ENCODE peak calls at places on chromosomes 11 and 22, in seven cellular contexts. One of them, this sample, is unnamed.

GRCh38 chr22:24683671-24684070 is 80.7 kb downstream of the GGT1 start:
- DNase-seq in A549: no peak
- DNase-seq in pancreas: no peak
- DNase-seq in HFF-Myc: no peak
- DNase-seq in HepG2: no peak
- DNase-seq in colonic mucosa: no peak
- DNase-seq in SK-N-SH: no peak
- DNase-seq in this sample: no peak

GRCh38 chr22:19810381-19811141 is 44.1 kb downstream of the GNB1L start:
- DNase-seq in SK-N-SH: peak; percentile 57
- DNase-seq in A549: no peak
- DNase-seq in HFF-Myc: peak; percentile 37
- DNase-seq in pancreas: peak; percentile 1
- DNase-seq in HepG2: no peak
- DNase-seq in colonic mucosa: no peak
- DNase-seq in this sample: no peak

GRCh38 chr11:112961751-112962747 is 829 bp downstream of the NCAM1 start:
- DNase-seq in colonic mucosa: peak; percentile 26
- DNase-seq in HepG2: no peak
- DNase-seq in A549: no peak
- DNase-seq in pancreas: no peak
- DNase-seq in HFF-Myc: no peak
- DNase-seq in SK-N-SH: peak; percentile 73
- DNase-seq in this sample: no peak

GRCh38 chr11:118699508-118700220 is 20.2 kb upstream of the TREH start:
- DNase-seq in HepG2: peak; percentile 18
- DNase-seq in pancreas: no peak
- DNase-seq in A549: no peak
- DNase-seq in HFF-Myc: no peak
- DNase-seq in colonic mucosa: no peak
- DNase-seq in SK-N-SH: no peak
- DNase-seq in this sample: no peak

GRCh38 chr11:100929377-100929776 is 200.2 kb downstream of the PGR start:
- DNase-seq in pancreas: no peak
- DNase-seq in HepG2: no peak
- DNase-seq in SK-N-SH: no peak
- DNase-seq in colonic mucosa: no peak
- DNase-seq in HFF-Myc: no peak
- DNase-seq in A549: no peak
- DNase-seq in this sample: no peak

GRCh38 chr11:131754671-131755070 is 384.3 kb downstream of the NTM start:
- DNase-seq in colonic mucosa: no peak
- DNase-seq in HepG2: no peak
- DNase-seq in A549: no peak
- DNase-seq in pancreas: no peak
- DNase-seq in HFF-Myc: no peak
- DNase-seq in SK-N-SH: no peak
- DNase-seq in this sample: no peak

GRCh38 chr22:31846161-31847115 is 92.6 kb downstream of the DEPDC5 start:
- DNase-seq in HepG2: no peak
- DNase-seq in SK-N-SH: peak; percentile 25
- DNase-seq in pancreas: no peak
- DNase-seq in HFF-Myc: no peak
- DNase-seq in colonic mucosa: no peak
- DNase-seq in A549: peak; percentile 20
- DNase-seq in this sample: peak; percentile 22

GRCh38 chr22:38953091-38953490 is 4.3 kb upstream of the APOBEC3A start:
- DNase-seq in HFF-Myc: no peak
- DNase-seq in colonic mucosa: no peak
- DNase-seq in pancreas: no peak
- DNase-seq in A549: no peak
- DNase-seq in SK-N-SH: no peak
- DNase-seq in HepG2: no peak
- DNase-seq in this sample: no peak

GRCh38 chr11:101327908-101328307 is 198.3 kb upstream of the PGR start:
- DNase-seq in SK-N-SH: no peak
- DNase-seq in A549: no peak
- DNase-seq in HFF-Myc: no peak
- DNase-seq in HepG2: no peak
- DNase-seq in colonic mucosa: no peak
- DNase-seq in pancreas: no peak
- DNase-seq in this sample: no peak

GRCh38 chr11:64259533-64260067 is 8.3 kb downstream of the PLCB3 start:
- DNase-seq in HepG2: no peak
- DNase-seq in HFF-Myc: no peak
- DNase-seq in pancreas: no peak
- DNase-seq in SK-N-SH: no peak
- DNase-seq in A549: no peak
- DNase-seq in colonic mucosa: no peak
- DNase-seq in this sample: no peak

GRCh38 chr11:78140392-78141077 is 1.1 kb upstream of the ALG8 start:
- DNase-seq in colonic mucosa: no peak
- DNase-seq in HepG2: no peak
- DNase-seq in A549: no peak
- DNase-seq in HFF-Myc: no peak
- DNase-seq in SK-N-SH: no peak
- DNase-seq in pancreas: no peak
- DNase-seq in this sample: no peak

GRCh38 chr22:22974795-22975580 is 87.4 kb downstream of the IGLL5 start:
- DNase-seq in HepG2: no peak
- DNase-seq in pancreas: no peak
- DNase-seq in colonic mucosa: no peak
- DNase-seq in SK-N-SH: no peak
- DNase-seq in HFF-Myc: no peak
- DNase-seq in A549: no peak
- DNase-seq in this sample: no peak

GRCh38 chr11:17793642-17794170 is 59.1 kb downstream of the KCNC1 start:
- DNase-seq in A549: no peak
- DNase-seq in HFF-Myc: no peak
- DNase-seq in SK-N-SH: no peak
- DNase-seq in HepG2: no peak
- DNase-seq in pancreas: no peak
- DNase-seq in colonic mucosa: no peak
- DNase-seq in this sample: no peak

DNA sequence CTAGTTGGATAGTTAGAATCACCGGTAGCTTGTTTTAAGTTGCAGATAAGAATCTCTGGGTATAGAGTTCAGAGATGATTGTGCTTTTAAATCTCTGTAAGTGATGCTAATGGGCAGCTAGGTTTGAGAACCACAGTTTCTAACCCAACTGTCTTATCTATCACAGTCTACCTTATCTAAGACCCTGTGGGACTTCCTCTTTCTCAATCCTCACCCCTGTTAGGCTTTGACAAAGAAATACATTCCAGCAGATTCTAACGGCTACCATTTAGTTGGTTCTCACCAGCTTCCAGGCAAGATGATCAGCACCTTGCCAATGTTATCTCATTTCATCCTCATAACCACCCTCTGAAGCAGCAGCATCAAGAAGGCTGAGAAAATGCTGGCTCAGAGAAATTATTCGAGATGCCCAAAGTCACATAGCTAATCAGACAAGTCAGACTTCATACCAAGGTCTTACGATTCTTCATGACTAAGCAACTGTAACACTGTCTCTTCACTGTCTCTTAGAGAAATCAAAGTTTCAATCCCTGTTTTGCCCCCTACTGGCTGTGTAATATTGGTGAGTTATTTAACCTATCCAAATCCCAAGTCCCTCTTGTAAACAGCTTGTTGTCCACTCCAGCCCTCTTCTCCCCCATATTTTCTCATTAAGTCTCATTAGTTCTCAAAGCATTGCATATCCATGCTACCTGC is 192.4 kb upstream of the API5 start:
- DNase-seq in pancreas: no peak
- DNase-seq in colonic mucosa: no peak
- DNase-seq in A549: peak; percentile 7
- DNase-seq in HFF-Myc: no peak
- DNase-seq in SK-N-SH: no peak
- DNase-seq in HepG2: no peak
- DNase-seq in this sample: no peak
- TF ChIP-seq CTCF in pancreas: no peak
- TF ChIP-seq CTCF in colonic mucosa: no peak
- TF ChIP-seq CTCF in A549: no peak
- TF ChIP-seq CTCF in HFF-Myc: no peak
- TF ChIP-seq CTCF in SK-N-SH: no peak
- TF ChIP-seq CTCF in HepG2: no peak
- TF ChIP-seq CTCF in this sample: peak; percentile 26

DNA sequence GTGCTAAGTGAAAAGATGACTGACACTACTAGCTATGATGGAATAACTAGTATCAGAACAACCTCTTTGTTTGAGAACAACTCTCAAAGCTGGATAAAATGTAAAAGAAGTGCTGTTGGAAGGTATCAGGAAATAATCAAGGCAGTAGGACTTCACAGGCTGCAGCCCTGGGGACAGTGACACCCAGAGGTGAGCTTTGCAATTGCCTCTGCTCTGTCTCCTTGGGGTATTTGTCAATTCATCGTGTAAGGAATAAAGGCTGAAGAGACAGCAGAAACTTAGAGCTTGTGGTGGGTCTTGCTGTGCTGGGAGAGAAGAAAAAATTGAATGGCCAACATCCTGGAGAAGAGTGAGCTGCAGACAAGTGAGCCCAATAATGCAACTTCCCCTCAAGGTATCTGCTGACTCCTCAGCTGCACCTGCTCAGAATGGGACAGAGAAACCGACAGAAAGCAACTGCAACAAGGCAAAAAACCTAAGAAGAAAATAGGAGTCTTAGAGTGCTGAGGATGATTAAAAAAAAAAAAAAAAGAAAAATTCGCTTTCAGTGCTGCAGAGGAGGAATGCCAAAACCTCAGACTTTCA is 141.1 kb downstream of the RCN1 start:
- DNase-seq in pancreas: no peak
- DNase-seq in colonic mucosa: no peak
- DNase-seq in HepG2: peak; percentile 13
- DNase-seq in SK-N-SH: peak; percentile 33
- DNase-seq in A549: peak; percentile 53
- DNase-seq in HFF-Myc: peak; percentile 0
- DNase-seq in this sample: peak; percentile 52
- TF ChIP-seq CTCF in pancreas: no peak
- TF ChIP-seq CTCF in colonic mucosa: peak; percentile 31
- TF ChIP-seq CTCF in HepG2: peak; percentile 52
- TF ChIP-seq CTCF in SK-N-SH: peak; percentile 69
- TF ChIP-seq CTCF in A549: peak; percentile 54
- TF ChIP-seq CTCF in HFF-Myc: peak; percentile 69
- TF ChIP-seq CTCF in this sample: peak; percentile 78

DNA sequence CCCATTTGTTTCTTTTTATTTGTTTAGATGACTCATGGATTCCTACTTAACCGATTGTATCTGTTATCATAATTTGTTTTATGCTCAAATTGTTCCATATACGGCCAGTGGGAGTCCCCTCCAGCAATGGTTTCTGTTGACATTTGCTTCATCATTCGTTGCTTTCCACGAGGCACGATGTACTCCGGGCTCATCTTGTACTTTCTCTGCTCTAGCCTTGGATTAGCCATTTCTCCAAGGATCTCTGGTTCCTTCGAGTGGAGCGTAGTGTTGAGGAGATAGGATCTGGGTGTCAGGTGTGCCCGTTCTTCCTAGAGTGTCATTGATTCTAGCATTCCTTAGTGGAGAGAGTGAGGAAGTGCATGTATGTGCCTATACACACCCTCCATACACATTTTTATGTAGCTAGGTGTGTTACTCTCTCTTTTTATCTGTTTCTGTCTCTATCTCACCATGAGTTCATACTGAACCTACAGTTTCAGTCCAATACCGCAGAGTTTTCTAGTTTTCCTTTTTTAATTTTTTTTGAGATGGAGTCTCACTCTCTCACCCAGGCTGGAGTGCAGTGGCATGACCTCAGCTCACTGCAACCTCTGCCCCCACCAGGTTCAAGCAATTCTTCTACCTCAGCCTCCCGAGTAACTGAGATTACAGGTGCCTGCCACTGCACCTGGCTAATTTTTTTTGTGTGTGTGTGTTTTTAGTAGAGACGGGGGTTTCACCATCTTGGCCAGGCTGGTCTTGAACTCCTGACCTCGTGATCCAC is 31.4 kb downstream of the TECTA start:
- DNase-seq in A549: peak; percentile 18
- DNase-seq in HFF-Myc: no peak
- DNase-seq in colonic mucosa: no peak
- DNase-seq in HepG2: no peak
- DNase-seq in pancreas: no peak
- DNase-seq in SK-N-SH: peak; percentile 27
- DNase-seq in this sample: no peak
- TF ChIP-seq CTCF in A549: no peak
- TF ChIP-seq CTCF in HFF-Myc: no peak
- TF ChIP-seq CTCF in colonic mucosa: no peak
- TF ChIP-seq CTCF in HepG2: no peak
- TF ChIP-seq CTCF in pancreas: no peak
- TF ChIP-seq CTCF in SK-N-SH: no peak
- TF ChIP-seq CTCF in this sample: peak; percentile 31

DNA sequence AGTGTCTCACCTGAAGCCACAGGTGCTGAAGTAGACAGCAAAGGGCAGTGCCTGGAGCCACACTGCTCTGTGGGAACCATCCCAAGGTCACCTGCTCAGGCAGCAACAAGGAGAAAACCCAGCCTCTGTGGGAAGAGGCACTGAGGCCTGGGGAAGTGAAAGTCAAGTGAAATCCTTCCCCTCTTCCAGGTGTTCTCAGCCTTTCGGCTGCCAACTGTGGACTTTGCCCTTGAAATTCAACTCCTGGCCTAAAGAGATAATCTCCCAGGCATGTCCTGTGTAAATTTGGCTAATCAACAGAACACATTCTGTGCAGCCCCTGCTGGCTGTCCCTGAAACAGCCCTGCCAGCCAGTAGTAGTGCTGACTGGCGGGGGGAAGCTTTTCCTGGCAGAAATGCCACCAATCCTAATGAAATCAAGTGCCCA is 112.1 kb downstream of the RPL27A start:
- DNase-seq in HFF-Myc: no peak
- DNase-seq in HepG2: peak; percentile 93
- DNase-seq in pancreas: peak; percentile 91
- DNase-seq in SK-N-SH: no peak
- DNase-seq in colonic mucosa: peak; percentile 74
- DNase-seq in A549: peak; percentile 27
- DNase-seq in this sample: peak; percentile 86
- TF ChIP-seq CTCF in HFF-Myc: peak; percentile 24
- TF ChIP-seq CTCF in HepG2: peak; percentile 85
- TF ChIP-seq CTCF in pancreas: peak; percentile 58
- TF ChIP-seq CTCF in SK-N-SH: peak; percentile 27
- TF ChIP-seq CTCF in colonic mucosa: peak; percentile 39
- TF ChIP-seq CTCF in A549: no peak
- TF ChIP-seq CTCF in this sample: peak; percentile 82

GRCh38 chr11:69059429-69059828 is 10.7 kb downstream of the TPCN2 start:
- DNase-seq in HepG2: no peak
- DNase-seq in colonic mucosa: no peak
- DNase-seq in pancreas: no peak
- DNase-seq in HFF-Myc: no peak
- DNase-seq in A549: no peak
- DNase-seq in SK-N-SH: no peak
- DNase-seq in this sample: no peak
- TF ChIP-seq CTCF in HepG2: no peak
- TF ChIP-seq CTCF in colonic mucosa: no peak
- TF ChIP-seq CTCF in pancreas: no peak
- TF ChIP-seq CTCF in HFF-Myc: no peak
- TF ChIP-seq CTCF in A549: no peak
- TF ChIP-seq CTCF in SK-N-SH: no peak
- TF ChIP-seq CTCF in this sample: no peak

This sample was measured in Caco-2.